ENCODE peak calls at places on chromosomes 13 and 19, in eight cellular contexts. One of them, this sample, is unnamed.
A peak's percentile ranks its signal among the peaks of the same experiment; 100 is the strongest.

GRCh38 chr13:27280009-27280646 is 9.5 kb downstream of the RASL11A start:
- DNase-seq in heart left ventricle: no peak
- DNase-seq in pons: no peak
- DNase-seq in H4: no peak
- DNase-seq in activated T-cell treated with anti-CD3 and anti-CD28 coated beads, Interleukin-2, amount 50 U/mL, for 24 hours: no peak
- DNase-seq in frontal cortex: no peak
- DNase-seq in stimulated activated CD8-positive, alpha-beta memory T cell treated with anti-CD3 and anti-CD28 coated beads, Interleukin-15, amount 100 ng/mL, for 24 hours: no peak
- DNase-seq in stimulated activated CD4-positive, alpha-beta T cell treated with anti-CD3 and anti-CD28 coated beads, TNF-alpha, amount 100 ng/mL, for 4 hours: no peak
- DNase-seq in this sample: peak; percentile 54

GRCh38 chr19:54164369-54165068 is 5.0 kb upstream of the LENG1 start:
- DNase-seq in stimulated activated CD4-positive, alpha-beta T cell treated with anti-CD3 and anti-CD28 coated beads, TNF-alpha, amount 100 ng/mL, for 4 hours: no peak
- DNase-seq in heart left ventricle: peak; percentile 55
- DNase-seq in pons: no peak
- DNase-seq in frontal cortex: no peak
- DNase-seq in stimulated activated CD8-positive, alpha-beta memory T cell treated with anti-CD3 and anti-CD28 coated beads, Interleukin-15, amount 100 ng/mL, for 24 hours: peak; percentile 26
- DNase-seq in activated T-cell treated with anti-CD3 and anti-CD28 coated beads, Interleukin-2, amount 50 U/mL, for 24 hours: peak; percentile 64
- DNase-seq in H4: no peak
- DNase-seq in this sample: peak; percentile 34

GRCh38 chr13:51806571-51806970 is 2.6 kb upstream of the DHRS12 start:
- DNase-seq in frontal cortex: no peak
- DNase-seq in stimulated activated CD8-positive, alpha-beta memory T cell treated with anti-CD3 and anti-CD28 coated beads, Interleukin-15, amount 100 ng/mL, for 24 hours: no peak
- DNase-seq in H4: peak; percentile 20
- DNase-seq in pons: peak; percentile 35
- DNase-seq in activated T-cell treated with anti-CD3 and anti-CD28 coated beads, Interleukin-2, amount 50 U/mL, for 24 hours: peak; percentile 24
- DNase-seq in stimulated activated CD4-positive, alpha-beta T cell treated with anti-CD3 and anti-CD28 coated beads, TNF-alpha, amount 100 ng/mL, for 4 hours: no peak
- DNase-seq in heart left ventricle: no peak
- DNase-seq in this sample: no peak

GRCh38 chr19:19643158-19644053 is at the start of gene GMIP:
- DNase-seq in stimulated activated CD4-positive, alpha-beta T cell treated with anti-CD3 and anti-CD28 coated beads, TNF-alpha, amount 100 ng/mL, for 4 hours: peak; percentile 77
- DNase-seq in activated T-cell treated with anti-CD3 and anti-CD28 coated beads, Interleukin-2, amount 50 U/mL, for 24 hours: peak; percentile 90
- DNase-seq in H4: peak; percentile 30
- DNase-seq in heart left ventricle: peak; percentile 81
- DNase-seq in stimulated activated CD8-positive, alpha-beta memory T cell treated with anti-CD3 and anti-CD28 coated beads, Interleukin-15, amount 100 ng/mL, for 24 hours: peak; percentile 75
- DNase-seq in pons: no peak
- DNase-seq in frontal cortex: peak; percentile 90
- DNase-seq in this sample: peak; percentile 63

GRCh38 chr13:113049981-113050380 is 55.6 kb upstream of the F7 start:
- DNase-seq in stimulated activated CD8-positive, alpha-beta memory T cell treated with anti-CD3 and anti-CD28 coated beads, Interleukin-15, amount 100 ng/mL, for 24 hours: no peak
- DNase-seq in stimulated activated CD4-positive, alpha-beta T cell treated with anti-CD3 and anti-CD28 coated beads, TNF-alpha, amount 100 ng/mL, for 4 hours: no peak
- DNase-seq in pons: no peak
- DNase-seq in H4: no peak
- DNase-seq in activated T-cell treated with anti-CD3 and anti-CD28 coated beads, Interleukin-2, amount 50 U/mL, for 24 hours: no peak
- DNase-seq in heart left ventricle: no peak
- DNase-seq in frontal cortex: no peak
- DNase-seq in this sample: no peak

GRCh38 chr19:56356944-56357343 is 36.4 kb downstream of the ZNF582 start:
- DNase-seq in stimulated activated CD4-positive, alpha-beta T cell treated with anti-CD3 and anti-CD28 coated beads, TNF-alpha, amount 100 ng/mL, for 4 hours: no peak
- DNase-seq in stimulated activated CD8-positive, alpha-beta memory T cell treated with anti-CD3 and anti-CD28 coated beads, Interleukin-15, amount 100 ng/mL, for 24 hours: no peak
- DNase-seq in H4: no peak
- DNase-seq in activated T-cell treated with anti-CD3 and anti-CD28 coated beads, Interleukin-2, amount 50 U/mL, for 24 hours: no peak
- DNase-seq in frontal cortex: no peak
- DNase-seq in heart left ventricle: no peak
- DNase-seq in pons: no peak
- DNase-seq in this sample: no peak

GRCh38 chr19:4088975-4089374 is 22.3 kb upstream of the ZBTB7A start:
- DNase-seq in pons: no peak
- DNase-seq in activated T-cell treated with anti-CD3 and anti-CD28 coated beads, Interleukin-2, amount 50 U/mL, for 24 hours: no peak
- DNase-seq in H4: no peak
- DNase-seq in heart left ventricle: peak; percentile 18
- DNase-seq in stimulated activated CD8-positive, alpha-beta memory T cell treated with anti-CD3 and anti-CD28 coated beads, Interleukin-15, amount 100 ng/mL, for 24 hours: no peak
- DNase-seq in stimulated activated CD4-positive, alpha-beta T cell treated with anti-CD3 and anti-CD28 coated beads, TNF-alpha, amount 100 ng/mL, for 4 hours: no peak
- DNase-seq in frontal cortex: no peak
- DNase-seq in this sample: no peak

GRCh38 chr19:35714601-35715354 is 3.0 kb upstream of the KMT2B start:
- DNase-seq in frontal cortex: no peak
- DNase-seq in stimulated activated CD8-positive, alpha-beta memory T cell treated with anti-CD3 and anti-CD28 coated beads, Interleukin-15, amount 100 ng/mL, for 24 hours: no peak
- DNase-seq in pons: no peak
- DNase-seq in H4: no peak
- DNase-seq in heart left ventricle: no peak
- DNase-seq in stimulated activated CD4-positive, alpha-beta T cell treated with anti-CD3 and anti-CD28 coated beads, TNF-alpha, amount 100 ng/mL, for 4 hours: no peak
- DNase-seq in activated T-cell treated with anti-CD3 and anti-CD28 coated beads, Interleukin-2, amount 50 U/mL, for 24 hours: peak; percentile 46
- DNase-seq in this sample: no peak

GRCh38 chr19:30144242-30144758 is 202.3 kb downstream of the URI1 start:
- DNase-seq in frontal cortex: no peak
- DNase-seq in stimulated activated CD4-positive, alpha-beta T cell treated with anti-CD3 and anti-CD28 coated beads, TNF-alpha, amount 100 ng/mL, for 4 hours: no peak
- DNase-seq in pons: no peak
- DNase-seq in stimulated activated CD8-positive, alpha-beta memory T cell treated with anti-CD3 and anti-CD28 coated beads, Interleukin-15, amount 100 ng/mL, for 24 hours: no peak
- DNase-seq in activated T-cell treated with anti-CD3 and anti-CD28 coated beads, Interleukin-2, amount 50 U/mL, for 24 hours: no peak
- DNase-seq in heart left ventricle: no peak
- DNase-seq in H4: no peak
- DNase-seq in this sample: no peak

GRCh38 chr13:25977671-25978070 is 74.1 kb downstream of the SHISA2 start:
- DNase-seq in activated T-cell treated with anti-CD3 and anti-CD28 coated beads, Interleukin-2, amount 50 U/mL, for 24 hours: no peak
- DNase-seq in pons: no peak
- DNase-seq in stimulated activated CD4-positive, alpha-beta T cell treated with anti-CD3 and anti-CD28 coated beads, TNF-alpha, amount 100 ng/mL, for 4 hours: no peak
- DNase-seq in heart left ventricle: no peak
- DNase-seq in stimulated activated CD8-positive, alpha-beta memory T cell treated with anti-CD3 and anti-CD28 coated beads, Interleukin-15, amount 100 ng/mL, for 24 hours: no peak
- DNase-seq in frontal cortex: no peak
- DNase-seq in H4: no peak
- DNase-seq in this sample: no peak

GRCh38 chr19:46474211-46474610 is 2.8 kb upstream of the PNMA8A start:
- DNase-seq in H4: no peak
- DNase-seq in activated T-cell treated with anti-CD3 and anti-CD28 coated beads, Interleukin-2, amount 50 U/mL, for 24 hours: no peak
- DNase-seq in pons: no peak
- DNase-seq in frontal cortex: no peak
- DNase-seq in stimulated activated CD4-positive, alpha-beta T cell treated with anti-CD3 and anti-CD28 coated beads, TNF-alpha, amount 100 ng/mL, for 4 hours: no peak
- DNase-seq in stimulated activated CD8-positive, alpha-beta memory T cell treated with anti-CD3 and anti-CD28 coated beads, Interleukin-15, amount 100 ng/mL, for 24 hours: no peak
- DNase-seq in heart left ventricle: no peak
- DNase-seq in this sample: peak; percentile 27

GRCh38 chr19:6060600-6061391 is 49.5 kb downstream of the RFX2 start:
- DNase-seq in heart left ventricle: no peak
- DNase-seq in stimulated activated CD4-positive, alpha-beta T cell treated with anti-CD3 and anti-CD28 coated beads, TNF-alpha, amount 100 ng/mL, for 4 hours: peak; percentile 9
- DNase-seq in activated T-cell treated with anti-CD3 and anti-CD28 coated beads, Interleukin-2, amount 50 U/mL, for 24 hours: peak; percentile 65
- DNase-seq in H4: peak; percentile 70
- DNase-seq in stimulated activated CD8-positive, alpha-beta memory T cell treated with anti-CD3 and anti-CD28 coated beads, Interleukin-15, amount 100 ng/mL, for 24 hours: no peak
- DNase-seq in frontal cortex: no peak
- DNase-seq in pons: no peak
- DNase-seq in this sample: peak; percentile 82

GRCh38 chr13:47087841-47088240 is 191.0 kb upstream of the HTR2A start:
- DNase-seq in stimulated activated CD8-positive, alpha-beta memory T cell treated with anti-CD3 and anti-CD28 coated beads, Interleukin-15, amount 100 ng/mL, for 24 hours: no peak
- DNase-seq in stimulated activated CD4-positive, alpha-beta T cell treated with anti-CD3 and anti-CD28 coated beads, TNF-alpha, amount 100 ng/mL, for 4 hours: no peak
- DNase-seq in frontal cortex: no peak
- DNase-seq in pons: no peak
- DNase-seq in heart left ventricle: no peak
- DNase-seq in activated T-cell treated with anti-CD3 and anti-CD28 coated beads, Interleukin-2, amount 50 U/mL, for 24 hours: no peak
- DNase-seq in H4: no peak
- DNase-seq in this sample: no peak

GRCh38 chr19:18329035-18329376 is 6.1 kb upstream of the LSM4 start:
- DNase-seq in frontal cortex: no peak
- DNase-seq in pons: no peak
- DNase-seq in H4: no peak
- DNase-seq in stimulated activated CD4-positive, alpha-beta T cell treated with anti-CD3 and anti-CD28 coated beads, TNF-alpha, amount 100 ng/mL, for 4 hours: no peak
- DNase-seq in activated T-cell treated with anti-CD3 and anti-CD28 coated beads, Interleukin-2, amount 50 U/mL, for 24 hours: no peak
- DNase-seq in heart left ventricle: no peak
- DNase-seq in stimulated activated CD8-positive, alpha-beta memory T cell treated with anti-CD3 and anti-CD28 coated beads, Interleukin-15, amount 100 ng/mL, for 24 hours: no peak
- DNase-seq in this sample: no peak

GRCh38 chr19:1407662-1408299 is 395 bp downstream of the DAZAP1 start:
- DNase-seq in stimulated activated CD4-positive, alpha-beta T cell treated with anti-CD3 and anti-CD28 coated beads, TNF-alpha, amount 100 ng/mL, for 4 hours: peak; percentile 39
- DNase-seq in heart left ventricle: no peak
- DNase-seq in frontal cortex: no peak
- DNase-seq in stimulated activated CD8-positive, alpha-beta memory T cell treated with anti-CD3 and anti-CD28 coated beads, Interleukin-15, amount 100 ng/mL, for 24 hours: peak; percentile 23
- DNase-seq in activated T-cell treated with anti-CD3 and anti-CD28 coated beads, Interleukin-2, amount 50 U/mL, for 24 hours: peak; percentile 73
- DNase-seq in pons: no peak
- DNase-seq in H4: no peak
- DNase-seq in this sample: no peak

GRCh38 chr13:42798118-42798517 is 16.7 kb downstream of the FAM216B start:
- DNase-seq in frontal cortex: no peak
- DNase-seq in pons: no peak
- DNase-seq in stimulated activated CD8-positive, alpha-beta memory T cell treated with anti-CD3 and anti-CD28 coated beads, Interleukin-15, amount 100 ng/mL, for 24 hours: no peak
- DNase-seq in heart left ventricle: no peak
- DNase-seq in stimulated activated CD4-positive, alpha-beta T cell treated with anti-CD3 and anti-CD28 coated beads, TNF-alpha, amount 100 ng/mL, for 4 hours: no peak
- DNase-seq in H4: no peak
- DNase-seq in activated T-cell treated with anti-CD3 and anti-CD28 coated beads, Interleukin-2, amount 50 U/mL, for 24 hours: no peak
- DNase-seq in this sample: no peak

GRCh38 chr19:40267601-40267997 is 17.5 kb downstream of the AKT2 start:
- DNase-seq in frontal cortex: no peak
- DNase-seq in activated T-cell treated with anti-CD3 and anti-CD28 coated beads, Interleukin-2, amount 50 U/mL, for 24 hours: no peak
- DNase-seq in heart left ventricle: no peak
- DNase-seq in H4: no peak
- DNase-seq in stimulated activated CD8-positive, alpha-beta memory T cell treated with anti-CD3 and anti-CD28 coated beads, Interleukin-15, amount 100 ng/mL, for 24 hours: no peak
- DNase-seq in pons: no peak
- DNase-seq in stimulated activated CD4-positive, alpha-beta T cell treated with anti-CD3 and anti-CD28 coated beads, TNF-alpha, amount 100 ng/mL, for 4 hours: no peak
- DNase-seq in this sample: no peak

GRCh38 chr19:18171605-18172327 is 1.8 kb upstream of the IFI30 start:
- DNase-seq in H4: no peak
- DNase-seq in pons: no peak
- DNase-seq in heart left ventricle: no peak
- DNase-seq in frontal cortex: no peak
- DNase-seq in stimulated activated CD8-positive, alpha-beta memory T cell treated with anti-CD3 and anti-CD28 coated beads, Interleukin-15, amount 100 ng/mL, for 24 hours: no peak
- DNase-seq in stimulated activated CD4-positive, alpha-beta T cell treated with anti-CD3 and anti-CD28 coated beads, TNF-alpha, amount 100 ng/mL, for 4 hours: no peak
- DNase-seq in activated T-cell treated with anti-CD3 and anti-CD28 coated beads, Interleukin-2, amount 50 U/mL, for 24 hours: no peak
- DNase-seq in this sample: no peak

GRCh38 chr19:5628470-5628869 is 5.6 kb downstream of the SAFB start:
- DNase-seq in activated T-cell treated with anti-CD3 and anti-CD28 coated beads, Interleukin-2, amount 50 U/mL, for 24 hours: no peak
- DNase-seq in stimulated activated CD8-positive, alpha-beta memory T cell treated with anti-CD3 and anti-CD28 coated beads, Interleukin-15, amount 100 ng/mL, for 24 hours: no peak
- DNase-seq in H4: no peak
- DNase-seq in frontal cortex: no peak
- DNase-seq in heart left ventricle: no peak
- DNase-seq in stimulated activated CD4-positive, alpha-beta T cell treated with anti-CD3 and anti-CD28 coated beads, TNF-alpha, amount 100 ng/mL, for 4 hours: no peak
- DNase-seq in pons: no peak
- DNase-seq in this sample: no peak

GRCh38 chr19:45217957-45218334 is 27.3 kb downstream of the EXOC3L2 start:
- DNase-seq in heart left ventricle: no peak
- DNase-seq in stimulated activated CD8-positive, alpha-beta memory T cell treated with anti-CD3 and anti-CD28 coated beads, Interleukin-15, amount 100 ng/mL, for 24 hours: no peak
- DNase-seq in H4: no peak
- DNase-seq in pons: no peak
- DNase-seq in activated T-cell treated with anti-CD3 and anti-CD28 coated beads, Interleukin-2, amount 50 U/mL, for 24 hours: no peak
- DNase-seq in frontal cortex: no peak
- DNase-seq in stimulated activated CD4-positive, alpha-beta T cell treated with anti-CD3 and anti-CD28 coated beads, TNF-alpha, amount 100 ng/mL, for 4 hours: no peak
- DNase-seq in this sample: no peak

GRCh38 chr19:29849234-29849633 is 37.4 kb downstream of the CCNE1 start:
- DNase-seq in frontal cortex: no peak
- DNase-seq in pons: no peak
- DNase-seq in stimulated activated CD4-positive, alpha-beta T cell treated with anti-CD3 and anti-CD28 coated beads, TNF-alpha, amount 100 ng/mL, for 4 hours: no peak
- DNase-seq in heart left ventricle: no peak
- DNase-seq in stimulated activated CD8-positive, alpha-beta memory T cell treated with anti-CD3 and anti-CD28 coated beads, Interleukin-15, amount 100 ng/mL, for 24 hours: no peak
- DNase-seq in H4: no peak
- DNase-seq in activated T-cell treated with anti-CD3 and anti-CD28 coated beads, Interleukin-2, amount 50 U/mL, for 24 hours: no peak
- DNase-seq in this sample: no peak

GRCh38 chr13:23631676-23632622 is 61.7 kb downstream of the TNFRSF19 start:
- DNase-seq in stimulated activated CD8-positive, alpha-beta memory T cell treated with anti-CD3 and anti-CD28 coated beads, Interleukin-15, amount 100 ng/mL, for 24 hours: no peak
- DNase-seq in pons: no peak
- DNase-seq in stimulated activated CD4-positive, alpha-beta T cell treated with anti-CD3 and anti-CD28 coated beads, TNF-alpha, amount 100 ng/mL, for 4 hours: no peak
- DNase-seq in frontal cortex: no peak
- DNase-seq in H4: no peak
- DNase-seq in heart left ventricle: no peak
- DNase-seq in activated T-cell treated with anti-CD3 and anti-CD28 coated beads, Interleukin-2, amount 50 U/mL, for 24 hours: no peak
- DNase-seq in this sample: no peak

GRCh38 chr19:49637865-49638350 is 2.0 kb downstream of the RRAS start:
- DNase-seq in pons: no peak
- DNase-seq in stimulated activated CD8-positive, alpha-beta memory T cell treated with anti-CD3 and anti-CD28 coated beads, Interleukin-15, amount 100 ng/mL, for 24 hours: no peak
- DNase-seq in stimulated activated CD4-positive, alpha-beta T cell treated with anti-CD3 and anti-CD28 coated beads, TNF-alpha, amount 100 ng/mL, for 4 hours: no peak
- DNase-seq in H4: peak; percentile 75
- DNase-seq in activated T-cell treated with anti-CD3 and anti-CD28 coated beads, Interleukin-2, amount 50 U/mL, for 24 hours: peak; percentile 43
- DNase-seq in frontal cortex: no peak
- DNase-seq in heart left ventricle: peak; percentile 95
- DNase-seq in this sample: peak; percentile 85

GRCh38 chr19:58563034-58563573 is 4.7 kb upstream of the UBE2M start:
- DNase-seq in stimulated activated CD8-positive, alpha-beta memory T cell treated with anti-CD3 and anti-CD28 coated beads, Interleukin-15, amount 100 ng/mL, for 24 hours: no peak
- DNase-seq in stimulated activated CD4-positive, alpha-beta T cell treated with anti-CD3 and anti-CD28 coated beads, TNF-alpha, amount 100 ng/mL, for 4 hours: no peak
- DNase-seq in pons: no peak
- DNase-seq in H4: no peak
- DNase-seq in activated T-cell treated with anti-CD3 and anti-CD28 coated beads, Interleukin-2, amount 50 U/mL, for 24 hours: peak; percentile 68
- DNase-seq in frontal cortex: no peak
- DNase-seq in heart left ventricle: peak; percentile 41
- DNase-seq in this sample: no peak

GRCh38 chr19:18044825-18045304 is 36.9 kb downstream of the ARRDC2 start:
- DNase-seq in stimulated activated CD8-positive, alpha-beta memory T cell treated with anti-CD3 and anti-CD28 coated beads, Interleukin-15, amount 100 ng/mL, for 24 hours: peak; percentile 42
- DNase-seq in activated T-cell treated with anti-CD3 and anti-CD28 coated beads, Interleukin-2, amount 50 U/mL, for 24 hours: peak; percentile 89
- DNase-seq in stimulated activated CD4-positive, alpha-beta T cell treated with anti-CD3 and anti-CD28 coated beads, TNF-alpha, amount 100 ng/mL, for 4 hours: peak; percentile 53
- DNase-seq in H4: peak; percentile 96
- DNase-seq in frontal cortex: peak; percentile 56
- DNase-seq in pons: peak; percentile 79
- DNase-seq in heart left ventricle: peak; percentile 71
- DNase-seq in this sample: peak; percentile 60